ENCODE peak calls at places on chromosomes 12 and 14, in four cellular contexts. I, D, B and S are unnamed samples.

GRCh38 chr12:49868952-49869815 is 26.3 kb upstream of the BCDIN3D start:
- DNase-seq in B (peak; percentile 100), I (peak; percentile 92), D (peak; percentile 73), S (peak; percentile 51)

GRCh38 chr12:110619534-110619953 is 5.6 kb downstream of the TCTN1 start:
- DNase-seq in B (no peak), D (no peak), I (no peak), S (no peak)

GRCh38 chr12:70485704-70486103 is 119.6 kb downstream of the KCNMB4 start:
- DNase-seq in I (no peak), B (no peak), D (no peak), S (no peak)

GRCh38 chr14:72736348-72736747 is 157.6 kb downstream of the DPF3 start:
- DNase-seq in I (no peak), D (no peak), B (peak; percentile 28), S (peak; percentile 49)

GRCh38 chr12:32688786-32689185 is 9.7 kb downstream of the DNM1L start:
- DNase-seq in I (no peak), B (no peak), D (no peak), S (no peak)

GRCh38 chr14:25516838-25517237 is 466.9 kb upstream of the STXBP6 start:
- DNase-seq in B (no peak), I (no peak), D (no peak), S (no peak)

GRCh38 chr14:86882818-86883217 is 1110.2 kb downstream of the GALC start:
- DNase-seq in D (no peak), B (no peak), I (no peak), S (no peak)

GRCh38 chr12:53005215-53005985 is 856 bp upstream of the EIF4B start:
- DNase-seq in I (peak; percentile 16), D (peak; percentile 51), B (no peak), S (no peak)

GRCh38 chr14:25056688-25057078 is 6.7 kb upstream of the STXBP6 start:
- DNase-seq in D (no peak), B (no peak), I (no peak), S (no peak)

GRCh38 chr14:106185837-106186233 is 659.5 kb downstream of the TMEM121 start:
- DNase-seq in B (no peak), D (no peak), I (no peak), S (no peak)

GRCh38 chr12:90801776-90802175 is 153.2 kb downstream of the CCER1 start:
- DNase-seq in B (peak; percentile 44), I (no peak), D (no peak), S (no peak)

GRCh38 chr12:82673698-82674097 is 13.0 kb upstream of the TMTC2 start:
- DNase-seq in B (no peak), D (no peak), I (no peak), S (no peak)

GRCh38 chr12:89889051-89889450 is 180.4 kb upstream of the ATP2B1 start:
- DNase-seq in B (no peak), D (no peak), I (no peak), S (no peak)

GRCh38 chr14:28653521-28653920 is 113.1 kb upstream of the FOXG1 start:
- DNase-seq in I (no peak), B (no peak), D (no peak), S (no peak)

GRCh38 chr12:127293507-127294310 is 973.3 kb upstream of the TMEM132C start:
- DNase-seq in D (peak; percentile 55), B (peak; percentile 68), I (peak; percentile 30), S (no peak)

GRCh38 chr14:105076805-105077648 is 11.8 kb upstream of the GPR132 start:
- DNase-seq in D (no peak), I (no peak), B (no peak), S (no peak)

GRCh38 chr14:105078294-105078693 is 13.1 kb upstream of the GPR132 start:
- DNase-seq in D (no peak), B (no peak), I (no peak), S (no peak)

GRCh38 chr14:105075364-105076295 is 10.4 kb upstream of the GPR132 start:
- DNase-seq in I (peak; percentile 68), D (peak; percentile 64), B (peak; percentile 23), S (no peak)

GRCh38 chr14:105076296-105076804 is 11.1 kb upstream of the GPR132 start:
- DNase-seq in B (no peak), D (no peak), I (no peak), S (no peak)

GRCh38 chr14:105077649-105077995 is 12.4 kb upstream of the GPR132 start:
- DNase-seq in I (no peak), B (no peak), D (peak; percentile 37), S (no peak)
- H3K4me3 ChIP-seq in I (no peak overlapping the region), B (no peak overlapping the region), D (no peak overlapping the region), S (no peak overlapping the region)

GRCh38 chr12:23534196-23534595 is 415.3 kb downstream of the SOX5 start:
- DNase-seq in D (no peak), B (no peak), I (no peak), S (no peak)
- H3K4me3 ChIP-seq in D (no peak overlapping the region), B (no peak overlapping the region), I (no peak overlapping the region), S (no peak overlapping the region)

GRCh38 chr14:103230021-103230420 is 104.0 kb upstream of the EIF5 start:
- DNase-seq in B (no peak), D (no peak), I (no peak), S (no peak)

GRCh38 chr14:103232338-103232808 is 101.7 kb upstream of the EIF5 start:
- DNase-seq in B (no peak), I (no peak), D (no peak), S (no peak)

GRCh38 chr14:103232831-103233319 is 101.2 kb upstream of the EIF5 start:
- DNase-seq in D (no peak), B (no peak), I (no peak), S (no peak)

GRCh38 chr14:103231376-103232019 is 102.5 kb upstream of the EIF5 start:
- DNase-seq in I (no peak), B (no peak), D (no peak), S (no peak)

DNA sequence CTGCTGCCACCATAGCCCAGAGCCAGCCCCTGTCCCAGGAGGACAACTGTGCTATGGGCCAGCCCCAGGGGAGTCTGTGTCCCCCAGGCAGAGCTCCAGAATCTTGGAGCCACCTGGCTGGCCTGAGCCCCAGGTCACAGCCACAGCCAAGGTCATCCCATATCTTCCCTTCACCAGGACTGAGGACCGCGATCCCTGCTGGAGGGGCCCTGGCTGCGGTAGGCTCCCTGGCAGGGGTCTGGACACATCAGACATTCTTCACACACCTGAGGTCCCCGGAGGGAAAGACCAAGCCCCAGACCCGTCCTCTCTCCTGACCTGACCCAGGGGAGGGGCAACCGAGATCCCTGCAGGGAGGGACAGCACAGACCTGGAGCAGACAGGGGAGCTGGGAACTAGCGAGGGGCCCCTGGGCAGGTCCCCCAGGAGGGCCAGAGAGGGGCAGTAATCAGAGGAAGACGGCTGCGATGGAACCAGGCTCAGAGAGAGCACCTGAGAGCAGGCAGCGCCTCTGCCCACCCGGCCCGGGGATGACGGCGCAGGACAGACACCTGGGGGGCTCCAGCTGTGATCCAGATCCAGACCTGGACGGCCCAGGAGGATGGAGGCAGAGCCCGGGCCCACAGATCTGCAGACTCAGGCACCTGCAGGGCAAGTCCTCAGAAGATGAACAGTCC is 103.2 kb upstream of the EIF5 start:
- DNase-seq in D (no peak), B (no peak), I (no peak), S (no peak)
- H3K4me3 ChIP-seq in D (no peak overlapping the region), B (no peak overlapping the region), I (no peak overlapping the region), S (no peak overlapping the region)

GRCh38 chr12:2076728-2077127 is 23.9 kb downstream of the CACNA1C start:
- DNase-seq in B (no peak), D (no peak), I (no peak), S (no peak)
- H3K4me3 ChIP-seq in B (no peak overlapping the region), D (no peak overlapping the region), I (peak overlapping the region; percentile 18), S (no peak overlapping the region)

GRCh38 chr14:92512807-92513203 is 776 bp upstream of the RIN3 start:
- DNase-seq in D (no peak), B (no peak), I (no peak), S (no peak)
- H3K4me3 ChIP-seq in D (peak overlapping the region; percentile 76), B (no peak overlapping the region), I (peak overlapping the region; percentile 89), S (peak overlapping the region; percentile 54)

DNA sequence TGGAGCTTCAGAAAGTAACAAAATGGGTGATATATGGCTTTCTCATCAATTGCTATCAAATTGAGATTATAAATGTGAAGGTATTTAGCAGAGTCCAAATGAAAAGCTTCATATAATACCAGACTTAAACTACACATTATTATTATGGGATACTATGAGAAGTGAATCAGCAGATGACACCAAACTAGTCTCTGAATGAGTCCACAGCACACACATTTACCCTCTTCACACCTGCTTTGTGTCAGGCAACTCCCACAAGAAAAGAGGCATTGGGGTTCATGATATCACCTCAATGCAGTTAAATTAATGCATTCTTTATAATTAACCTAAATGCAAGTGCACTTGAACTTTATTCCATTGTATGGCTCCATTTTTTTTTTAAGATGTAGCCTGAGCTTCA is 330.5 kb downstream of the BCL11B start:
- DNase-seq in D (no peak), I (no peak), B (no peak), S (no peak)
- H3K4me3 ChIP-seq in D (no peak overlapping the region), I (no peak overlapping the region), B (no peak overlapping the region), S (no peak overlapping the region)

DNA sequence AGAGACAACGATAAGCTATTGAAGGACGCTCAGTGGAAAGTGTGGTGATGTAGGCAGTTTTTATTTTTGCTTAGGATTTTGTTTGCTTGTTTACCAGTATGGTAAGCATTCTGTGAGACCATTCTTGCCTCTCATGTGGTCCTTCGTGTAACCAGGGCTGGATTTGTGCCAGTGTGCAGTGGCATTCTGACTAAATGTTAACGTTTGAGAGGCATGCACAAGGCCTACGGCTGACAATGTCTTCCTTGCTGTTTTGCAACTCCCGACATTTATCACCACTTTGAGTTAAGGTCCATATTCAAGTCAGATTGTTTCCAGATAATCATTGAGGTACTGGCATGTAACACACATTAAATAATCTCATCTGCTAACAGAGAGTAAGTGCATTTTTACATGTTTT is 102.3 kb upstream of the BCAT1 start:
- DNase-seq in B (no peak), D (no peak), I (no peak), S (no peak)
- H3K4me3 ChIP-seq in B (no peak overlapping the region), D (no peak overlapping the region), I (no peak overlapping the region), S (no peak overlapping the region)

GRCh38 chr12:95337176-95337575 is 119.6 kb downstream of the VEZT start:
- DNase-seq in D (no peak), I (no peak), B (peak; percentile 11), S (no peak)

GRCh38 chr12:95339086-95339788 is 121.6 kb downstream of the VEZT start:
- DNase-seq in B (no peak), D (no peak), I (no peak), S (no peak)

GRCh38 chr12:95335948-95336347 is 118.3 kb downstream of the VEZT start:
- DNase-seq in B (no peak), I (no peak), D (no peak), S (no peak)

GRCh38 chr12:95342008-95342407 is 124.4 kb downstream of the VEZT start:
- DNase-seq in I (no peak), D (no peak), B (no peak), S (no peak)

GRCh38 chr12:95336387-95337067 is 118.9 kb downstream of the VEZT start:
- DNase-seq in D (peak; percentile 66), I (peak; percentile 49), B (peak; percentile 91), S (peak; percentile 75)
- H3K4me3 ChIP-seq in D (no peak overlapping the region), I (peak overlapping the region; percentile 32), B (peak overlapping the region; percentile 25), S (peak overlapping the region; percentile 9)